ENCODE peak calls at places on chromosomes 2 and 18, in four cellular contexts. N is HFFc6, W is GM23248, A is NCI-H748 treated with DMSO at 0.1 percent for 48 hours. D is an unnamed sample.

GRCh38 chr18:26017929-26018328 is 72.5 kb downstream of the SS18 start:
- DNase-seq in W (peak; percentile 12), A (no peak), N (no peak), D (no peak)

GRCh38 chr2:185316383-185316782 is 422.2 kb upstream of the FSIP2 start:
- DNase-seq in W (no peak), N (no peak), A (no peak), D (no peak)

GRCh38 chr2:190088917-190089316 is 26.4 kb upstream of the MSTN start:
- DNase-seq in A (peak; percentile 71), W (peak; percentile 82), N (peak; percentile 65), D (peak; percentile 56)

GRCh38 chr2:48946444-48947048 is 191.0 kb upstream of the LHCGR start:
- DNase-seq in A (peak; percentile 38), W (peak; percentile 62), N (peak; percentile 33), D (peak; percentile 44)

GRCh38 chr2:19362652-19363473 is 4.4 kb upstream of the OSR1 start:
- DNase-seq in W (peak; percentile 95), A (peak; percentile 86), N (peak; percentile 85), D (peak; percentile 90)

GRCh38 chr2:172947461-172947860 is 128.2 kb upstream of the MAP3K20 start:
- DNase-seq in W (peak; percentile 31), A (no peak), N (peak; percentile 7), D (no peak)

GRCh38 chr2:230124792-230125452 is 56.2 kb upstream of the SLC16A14 start:
- DNase-seq in W (no peak), N (no peak), A (no peak), D (peak; percentile 18)

GRCh38 chr18:9365406-9365805 is 30.8 kb downstream of the TWSG1 start:
- DNase-seq in A (no peak), N (no peak), W (peak; percentile 38), D (no peak)

GRCh38 chr18:25298853-25299274 is 53.1 kb downstream of the ZNF521 start:
- DNase-seq in W (peak; percentile 94), N (peak; percentile 90), A (peak; percentile 21), D (peak; percentile 1)

GRCh38 chr18:45399643-45400042 is 215.6 kb upstream of the SLC14A2 start:
- DNase-seq in W (no peak), N (no peak), A (no peak), D (no peak)

GRCh38 chr2:96949701-96950350 is 36.6 kb downstream of the FAM178B start:
- DNase-seq in A (no peak), N (no peak), W (no peak), D (no peak)

GRCh38 chr18:32048507-32049091 is 30.0 kb downstream of the RNF125 start:
- DNase-seq in A (no peak), W (peak; percentile 86), N (no peak), D (no peak)

GRCh38 chr18:61127714-61128485 is 205.3 kb upstream of the CDH20 start:
- DNase-seq in N (no peak), A (peak; percentile 44), W (no peak), D (no peak)

GRCh38 chr18:30889582-30890301 is 152.8 kb downstream of the DSC3 start:
- DNase-seq in A (no peak), N (no peak), W (no peak), D (no peak)

GRCh38 chr18:58552057-58552461 is 76.8 kb downstream of the ALPK2 start:
- DNase-seq in W (peak; percentile 43), A (no peak), N (peak; percentile 26), D (no peak)

GRCh38 chr18:68779169-68779568 is 18.7 kb upstream of the CCDC102B start:
- DNase-seq in W (peak; percentile 73), A (no peak), N (no peak), D (no peak)

GRCh38 chr18:25669741-25670140 is 317.8 kb upstream of the ZNF521 start:
- DNase-seq in N (peak; percentile 31), W (peak; percentile 27), A (peak; percentile 12), D (no peak)

GRCh38 chr2:8580316-8581047 is 101.4 kb upstream of the ID2 start:
- DNase-seq in W (no peak), N (no peak), A (no peak), D (no peak)

D was measured in HTR-8/SVneo.